ENCODE peak calls at places on chromosomes 1 and 21, in ten cellular contexts. V is fibroblast of pulmonary artery, M is thoracic aorta, I is GM23338, J is colonic mucosa, B is coronary artery, K is astrocyte of the spinal cord, U is AG10803, T is IMR-90, S is OCI-LY7. A is an unnamed sample.

GRCh38 chr1:7528386-7529031 is 242.6 kb upstream of the VAMP3 start:
- DNase-seq in V (no peak), M (no peak), I (no peak), J (no peak), B (no peak), K (no peak), U (peak), T (peak), S (no peak), A (no peak)

GRCh38 chr1:85818371-85818770 is 110.1 kb upstream of the ZNHIT6 start:
- DNase-seq in V (peak), M (no peak), I (peak), J (no peak), B (no peak), K (peak), U (peak), T (peak), S (no peak), A (no peak)

GRCh38 chr1:198671136-198671535 is 32.3 kb downstream of the PTPRC start:
- DNase-seq in V (no peak), M (no peak), I (no peak), J (no peak), B (no peak), K (no peak), U (no peak), T (no peak), S (peak), A (no peak)

GRCh38 chr1:50354813-50355212 is 68.4 kb downstream of the DMRTA2 start:
- DNase-seq in V (no peak), M (no peak), I (no peak), J (no peak), B (peak), K (no peak), U (no peak), T (no peak), S (no peak), A (no peak)

GRCh38 chr1:212565571-212566305 is 42.8 kb upstream of the ATF3 start:
- DNase-seq in V (no peak), M (no peak), I (no peak), J (no peak), B (no peak), K (no peak), U (no peak), T (no peak), S (no peak), A (no peak)

GRCh38 chr1:161994153-161994814 is 29.4 kb downstream of the OLFML2B start:
- DNase-seq in V (peak), M (no peak), I (no peak), J (no peak), B (no peak), K (peak), U (peak), T (peak), S (no peak), A (no peak)

GRCh38 chr1:24112381-24113169 is 640 bp upstream of the MYOM3 start:
- DNase-seq in V (peak), M (peak), I (peak), J (peak), B (peak), K (peak), U (peak), T (peak), S (peak), A (peak)

GRCh38 chr1:109272831-109273547 is 10.0 kb downstream of the PSRC1 start:
- DNase-seq in V (no peak), M (no peak), I (no peak), J (no peak), B (peak), K (no peak), U (no peak), T (no peak), S (no peak), A (no peak)

GRCh38 chr1:5915587-5916571 is 76.3 kb downstream of the NPHP4 start:
- DNase-seq in V (peak), M (no peak), I (peak), J (no peak), B (peak), K (peak), U (peak), T (peak), S (peak), A (no peak)

GRCh38 chr1:156709743-156710489 is 4.5 kb upstream of the CRABP2 start:
- DNase-seq in V (peak), M (peak), I (no peak), J (peak), B (peak), K (peak), U (peak), T (peak), S (no peak), A (peak)

GRCh38 chr1:31101147-31101502 is 35.6 kb upstream of the PUM1 start:
- DNase-seq in V (peak), M (no peak), I (no peak), J (peak), B (no peak), K (peak), U (peak), T (peak), S (no peak), A (no peak)

GRCh38 chr1:206693592-206693991 is 8.9 kb downstream of the MAPKAPK2 start:
- DNase-seq in V (no peak), M (peak), I (no peak), J (no peak), B (peak), K (peak), U (no peak), T (peak), S (no peak), A (no peak)

GRCh38 chr21:28587748-28588147 is 404.9 kb downstream of the LTN1 start:
- DNase-seq in V (peak), M (no peak), I (no peak), J (no peak), B (no peak), K (peak), U (peak), T (peak), S (no peak), A (no peak)

GRCh38 chr1:213419369-213420030 is 368.5 kb downstream of the RPS6KC1 start:
- DNase-seq in V (no peak), M (no peak), I (no peak), J (no peak), B (no peak), K (no peak), U (no peak), T (no peak), S (no peak), A (no peak)

GRCh38 chr1:27318137-27318536 is 3.8 kb upstream of the TMEM222 start:
- DNase-seq in V (no peak), M (no peak), I (no peak), J (no peak), B (no peak), K (no peak), U (no peak), T (no peak), S (no peak), A (no peak)

GRCh38 chr1:226827458-226827857 is 43.0 kb upstream of the PSEN2 start:
- DNase-seq in V (peak), M (no peak), I (peak), J (peak), B (no peak), K (peak), U (peak), T (no peak), S (no peak), A (no peak)

GRCh38 chr1:69739181-69739580 is 171.5 kb downstream of the LRRC7 start:
- DNase-seq in V (no peak), M (no peak), I (peak), J (no peak), B (no peak), K (peak), U (peak), T (no peak), S (no peak), A (no peak)

GRCh38 chr1:2312589-2313301 is 78.6 kb downstream of the MORN1 start:
- DNase-seq in V (no peak), M (no peak), I (no peak), J (no peak), B (peak), K (no peak), U (no peak), T (no peak), S (no peak), A (no peak)

GRCh38 chr1:103514920-103515503 is 10.5 kb upstream of the RNPC3 start:
- DNase-seq in V (peak), M (no peak), I (peak), J (no peak), B (no peak), K (peak), U (peak), T (peak), S (peak), A (no peak)

GRCh38 chr21:41164981-41165650 is 2.8 kb upstream of the BACE2 start:
- DNase-seq in V (peak), M (no peak), I (no peak), J (peak), B (no peak), K (no peak), U (peak), T (peak), S (no peak), A (no peak)

GRCh38 chr1:111598534-111598933 is 21.1 kb upstream of the RAP1A start:
- DNase-seq in V (no peak), M (no peak), I (no peak), J (no peak), B (no peak), K (no peak), U (no peak), T (no peak), S (no peak), A (no peak)

GRCh38 chr1:87167855-87168630 is 160.6 kb upstream of the LMO4 start:
- DNase-seq in V (no peak), M (no peak), I (peak), J (no peak), B (no peak), K (peak), U (no peak), T (no peak), S (no peak), A (no peak)
- TF ChIP-seq CTCF in V (peak), M (no peak), I (peak), J (no peak), B (no peak), K (peak), U (peak), T (no peak), S (peak), A (peak)

DNA sequence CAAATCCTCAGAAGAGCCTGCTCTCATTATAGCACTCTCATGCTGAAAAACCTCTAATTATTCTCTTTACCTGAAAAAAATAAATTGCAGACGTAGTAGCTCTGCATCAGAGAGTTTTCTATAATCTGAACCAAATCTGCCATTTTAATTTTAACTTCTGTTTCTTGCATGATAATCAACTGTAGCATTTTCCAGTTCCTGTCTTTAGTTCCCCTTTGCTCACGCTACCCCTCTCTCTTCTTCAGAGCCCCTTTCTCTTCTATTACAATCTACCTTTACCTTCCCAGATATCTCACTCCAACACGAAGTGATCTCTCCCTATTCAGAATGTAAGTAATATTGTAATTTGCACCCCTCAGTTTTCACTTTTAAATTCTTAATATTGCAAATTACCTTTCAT is 31.4 kb downstream of the FMO1 start:
- DNase-seq in V (no peak), M (no peak), I (no peak), J (no peak), B (no peak), K (no peak), U (no peak), T (no peak), S (peak), A (no peak)
- H3K4me3 ChIP-seq in V (no peak), M (no peak), I (no peak), J (no peak), B (no peak), K (no peak), U (no peak), T (no peak), S (peak), A (no peak)

GRCh38 chr1:37765937-37766664 is 1.2 kb upstream of the EPHA10 start:
- DNase-seq in V (no peak), M (no peak), I (peak), J (no peak), B (no peak), K (no peak), U (no peak), T (no peak), S (peak), A (peak)
- TF ChIP-seq CTCF in V (no peak), M (no peak), I (peak), J (no peak), B (no peak), K (no peak), U (no peak), T (no peak), S (peak), A (peak)

GRCh38 chr1:54416435-54416834 is 10.2 kb upstream of the SSBP3 start:
- DNase-seq in V (no peak), M (no peak), I (no peak), J (no peak), B (no peak), K (no peak), U (no peak), T (no peak), S (no peak), A (no peak)

GRCh38 chr1:54417123-54417522 is 10.9 kb upstream of the SSBP3 start:
- DNase-seq in V (no peak), M (no peak), I (no peak), J (no peak), B (no peak), K (no peak), U (no peak), T (no peak), S (no peak), A (no peak)

GRCh38 chr1:54413732-54414131 is 7.5 kb upstream of the SSBP3 start:
- DNase-seq in V (no peak), M (no peak), I (no peak), J (no peak), B (no peak), K (no peak), U (no peak), T (no peak), S (no peak), A (no peak)

GRCh38 chr1:54415986-54416385 is 9.8 kb upstream of the SSBP3 start:
- DNase-seq in V (no peak), M (no peak), I (no peak), J (no peak), B (no peak), K (no peak), U (no peak), T (no peak), S (no peak), A (no peak)

DNA sequence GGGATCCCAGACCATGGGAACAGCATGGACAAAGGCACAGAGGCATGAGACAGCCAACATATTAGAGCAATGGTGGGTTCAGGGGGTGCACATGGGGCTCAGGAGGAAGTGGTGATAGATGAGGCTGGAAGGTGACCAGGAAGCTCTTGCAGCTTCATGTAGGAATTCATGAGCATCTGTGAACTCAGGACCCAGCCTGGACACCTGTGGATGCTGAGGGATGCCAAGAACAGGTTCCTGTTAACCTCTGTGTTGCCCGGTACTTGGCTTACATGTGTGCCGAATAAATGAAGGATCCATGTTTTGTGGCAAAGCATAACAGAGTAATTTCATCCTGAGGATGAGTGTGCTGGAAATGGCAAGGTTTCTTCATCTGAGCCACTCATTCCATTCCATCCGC is 9.3 kb upstream of the SSBP3 start:
- DNase-seq in V (no peak), M (no peak), I (no peak), J (no peak), B (no peak), K (no peak), U (no peak), T (no peak), S (no peak), A (no peak)
- H3K4me3 ChIP-seq in V (no peak), M (no peak), I (no peak), J (no peak), B (no peak), K (no peak), U (no peak), T (no peak), S (no peak), A (no peak)